ENCODE peak calls at places on chromosomes 13 and 19, in eight cellular contexts. N is CD8-positive, alpha-beta memory T cell; A is skeletal muscle cell; T is neural progenitor cell; Z is uterus; O is fibroblast of lung; P is AG04449; U is H1. K is an unnamed sample.

GRCh38 chr19:29062486-29063435 is 150.2 kb downstream of the UQCRFS1 start:
- DNase-seq in O (no peak), A (no peak), Z (no peak), T (peak), P (no peak), U (no peak), N (no peak), K (no peak)

GRCh38 chr19:21569497-21569870 is 64.1 kb downstream of the ZNF429 start:
- DNase-seq in N (no peak), A (no peak), U (no peak), T (no peak), Z (no peak), P (no peak), O (peak), K (no peak)

GRCh38 chr19:10027158-10027997 is 14.1 kb downstream of the RDH8 start:
- DNase-seq in A (peak), U (peak), O (peak), Z (peak), P (peak), T (peak), N (peak), K (peak)

GRCh38 chr19:18109731-18110671 is 12.4 kb downstream of the MAST3 start:
- DNase-seq in N (peak), O (no peak), A (no peak), T (peak), P (no peak), U (peak), Z (no peak), K (no peak)

GRCh38 chr19:4811328-4812131 is 20.0 kb downstream of the TICAM1 start:
- DNase-seq in P (no peak), U (peak), T (peak), O (peak), N (peak), Z (peak), A (no peak), K (peak)

GRCh38 chr13:36353001-36353400 is 6.8 kb upstream of the SPART start:
- DNase-seq in Z (no peak), T (no peak), U (no peak), A (no peak), P (no peak), N (no peak), O (no peak), K (peak)

GRCh38 chr19:10508707-10509106 is 5.6 kb upstream of the KEAP1 start:
- DNase-seq in Z (no peak), U (no peak), A (no peak), O (no peak), T (no peak), N (no peak), P (no peak), K (no peak)

GRCh38 chr13:58625703-58626389 is 994.3 kb downstream of the PCDH17 start:
- DNase-seq in P (no peak), N (no peak), A (no peak), O (no peak), Z (no peak), U (no peak), T (no peak), K (no peak)

GRCh38 chr19:57152921-57153320 is 7.9 kb upstream of the ZIM3 start:
- DNase-seq in A (no peak), U (no peak), N (no peak), T (no peak), O (no peak), P (no peak), Z (no peak), K (no peak)

GRCh38 chr13:33642374-33643065 is 175.4 kb upstream of the RFC3 start:
- DNase-seq in O (peak), T (peak), Z (peak), P (no peak), U (no peak), N (no peak), A (peak), K (peak)

GRCh38 chr19:39212377-39212742 is 8.3 kb upstream of the SYCN start:
- DNase-seq in P (no peak), T (peak), A (no peak), Z (no peak), U (peak), N (peak), O (peak), K (peak)

GRCh38 chr19:17794731-17795494 is at the start of gene B3GNT3:
- DNase-seq in U (peak), A (no peak), T (peak), Z (no peak), N (no peak), P (no peak), O (no peak), K (peak)

GRCh38 chr13:102586615-102587014 is 10.2 kb upstream of the TPP2 start:
- DNase-seq in O (no peak), T (no peak), N (no peak), A (no peak), P (no peak), Z (no peak), U (no peak), K (no peak)

GRCh38 chr13:33280550-33280905 is 5.0 kb downstream of the STARD13 start:
- DNase-seq in O (no peak), A (no peak), N (no peak), U (no peak), Z (no peak), T (no peak), P (no peak), K (no peak)

GRCh38 chr13:67048084-67048792 is 181.9 kb downstream of the PCDH9 start:
- DNase-seq in O (peak), U (no peak), Z (no peak), P (peak), T (peak), N (no peak), A (peak), K (peak)

GRCh38 chr19:43674630-43674982 is 4.6 kb upstream of the PLAUR start:
- DNase-seq in Z (no peak), T (no peak), N (no peak), O (peak), P (no peak), A (no peak), U (no peak), K (peak)

GRCh38 chr13:55517312-55517711 is 1623.4 kb upstream of the PRR20A start:
- DNase-seq in A (no peak), O (no peak), N (no peak), T (peak), P (no peak), Z (no peak), U (peak), K (no peak)

GRCh38 chr13:30181856-30182651 is 125.3 kb downstream of the KATNAL1 start:
- DNase-seq in T (peak), A (no peak), P (no peak), U (no peak), O (no peak), N (no peak), Z (no peak), K (no peak)

GRCh38 chr13:29362849-29363604 is 232.5 kb downstream of the SLC7A1 start:
- DNase-seq in A (peak), T (peak), O (peak), N (peak), U (peak), Z (peak), P (no peak), K (peak)

GRCh38 chr13:22210134-22210930 is 539.5 kb downstream of the FGF9 start:
- DNase-seq in Z (no peak), O (no peak), P (no peak), T (peak), A (no peak), N (no peak), U (no peak), K (no peak)
- H3K4me3 ChIP-seq in Z (no peak), O (no peak), P (no peak), T (no peak), A (no peak), N (no peak), U (no peak), K (no peak)

GRCh38 chr19:51771369-51771768 is 10.4 kb downstream of the FPR2 start:
- DNase-seq in A (no peak), P (no peak), Z (no peak), U (no peak), T (no peak), O (no peak), N (no peak), K (peak)

GRCh38 chr19:51777570-51778460 is 16.8 kb downstream of the FPR2 start:
- DNase-seq in U (peak), O (peak), P (peak), Z (peak), T (peak), N (no peak), A (peak), K (peak)

DNA sequence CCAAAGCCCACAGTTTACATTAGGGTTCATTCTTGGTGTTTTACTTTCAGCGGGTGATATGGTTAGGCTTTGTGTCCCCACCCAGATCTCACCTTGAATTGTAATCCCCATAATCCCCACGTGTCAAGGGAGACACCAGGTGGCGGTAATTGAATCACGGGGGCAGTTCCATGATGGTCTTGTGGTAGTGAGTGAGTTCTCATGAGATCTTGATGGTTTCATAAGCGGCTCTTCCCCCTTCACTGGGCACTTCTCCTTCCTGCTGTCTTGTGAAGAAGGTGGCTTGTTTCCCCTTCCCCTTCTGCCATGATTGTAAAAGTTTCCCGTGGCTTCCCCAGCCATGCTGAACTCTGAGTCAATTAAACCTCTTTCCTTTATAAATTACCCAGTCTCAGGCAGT is 12.0 kb downstream of the FPR2 start:
- DNase-seq in Z (no peak), O (no peak), T (no peak), U (no peak), P (no peak), A (no peak), N (no peak), K (no peak)
- H3K4me3 ChIP-seq in Z (no peak), O (no peak), T (no peak), U (no peak), P (no peak), A (no peak), N (no peak), K (no peak)

DNA sequence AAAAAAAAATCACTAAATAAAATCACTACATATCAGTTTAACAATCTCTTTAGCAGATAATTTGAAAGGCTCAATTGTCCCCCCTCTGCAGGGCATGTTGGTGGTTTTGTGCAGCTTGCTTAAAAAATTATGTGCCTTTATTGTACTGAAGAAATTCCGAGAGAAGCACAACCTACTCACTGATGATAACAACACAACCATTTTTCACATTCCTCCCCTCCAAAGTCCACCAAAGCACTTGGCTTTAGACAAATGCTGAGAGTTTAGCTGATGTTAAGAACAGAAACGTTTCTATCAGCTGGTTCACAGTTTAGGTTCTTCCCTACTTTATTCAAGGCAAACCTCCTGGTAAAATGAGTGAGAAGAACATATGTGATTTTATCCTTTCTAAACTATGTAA is 923 bp downstream of the DOCK9 start:
- DNase-seq in U (no peak), T (no peak), A (no peak), O (no peak), P (no peak), N (no peak), Z (no peak), K (peak)
- H3K4me3 ChIP-seq in U (no peak), T (peak), A (peak), O (no peak), P (no peak), N (no peak), Z (peak), K (peak)

DNA sequence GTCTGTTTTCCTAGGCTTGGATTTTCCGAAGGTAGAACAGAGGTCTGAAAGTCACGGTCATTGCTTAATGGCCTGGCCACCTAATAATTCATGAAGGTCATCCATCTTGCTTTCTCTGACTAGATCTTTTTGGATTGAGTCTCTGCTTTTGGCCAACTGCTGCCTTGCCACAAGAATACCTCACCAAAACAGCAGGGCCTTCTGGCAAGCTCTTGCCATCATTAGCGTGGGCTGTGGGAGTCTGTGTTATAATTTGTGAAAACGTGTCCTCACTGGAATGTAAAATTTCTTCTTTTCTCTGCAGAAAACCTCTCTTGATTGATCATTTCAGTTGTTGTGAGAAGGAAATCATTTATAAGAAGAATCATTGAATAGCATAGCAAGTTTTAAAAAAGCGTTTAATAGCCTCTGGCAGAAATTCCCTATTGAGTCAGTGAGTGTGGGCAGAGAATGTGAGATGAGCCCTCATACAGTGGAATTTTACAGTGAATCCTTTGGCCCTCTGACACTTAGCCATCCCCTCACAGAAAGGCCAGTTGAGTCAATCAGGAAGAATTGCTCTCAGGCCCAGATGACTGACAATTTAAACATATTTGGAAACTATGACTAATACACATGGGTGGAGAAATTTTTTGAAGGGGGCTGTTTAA is 43.2 kb upstream of the ERICH6B start:
- DNase-seq in P (peak), O (no peak), N (no peak), T (no peak), A (peak), Z (no peak), U (no peak), K (peak)
- H3K4me3 ChIP-seq in P (no peak), O (no peak), N (no peak), T (no peak), A (no peak), Z (no peak), U (no peak), K (no peak)

GRCh38 chr19:34131100-34131499 is 41.2 kb upstream of the LSM14A start:
- DNase-seq in Z (no peak), P (no peak), T (no peak), A (no peak), N (no peak), U (no peak), O (no peak), K (no peak)

GRCh38 chr19:34134190-34135032 is 37.9 kb upstream of the LSM14A start:
- DNase-seq in N (peak), T (peak), O (peak), P (no peak), A (peak), U (peak), Z (peak), K (peak)

GRCh38 chr19:34135033-34135370 is 37.3 kb upstream of the LSM14A start:
- DNase-seq in A (no peak), N (no peak), P (no peak), U (no peak), O (no peak), T (no peak), Z (no peak), K (no peak)

GRCh38 chr19:34136127-34136526 is 36.2 kb upstream of the LSM14A start:
- DNase-seq in P (no peak), Z (no peak), U (no peak), T (no peak), N (no peak), A (no peak), O (no peak), K (no peak)

DNA sequence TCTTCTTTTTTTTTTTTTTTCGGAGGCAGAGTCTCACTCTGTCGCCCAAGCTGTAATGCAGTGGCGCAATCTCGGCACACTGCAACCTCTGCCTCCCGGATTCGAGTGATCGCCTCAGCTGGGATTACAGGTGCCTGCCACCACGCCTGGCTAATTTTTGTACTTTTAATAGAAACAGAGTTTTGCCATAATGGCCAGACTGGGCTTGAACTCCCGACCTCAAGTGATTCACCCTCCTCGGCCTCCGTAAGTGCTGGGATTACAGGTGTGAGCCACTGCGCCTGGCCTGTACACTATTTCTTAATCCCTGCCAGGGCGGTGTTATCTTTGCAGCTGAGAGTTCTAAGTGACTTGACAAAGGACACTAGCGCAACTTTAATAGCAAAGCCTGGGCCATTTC is 36.9 kb upstream of the LSM14A start:
- DNase-seq in T (no peak), A (no peak), U (no peak), N (no peak), O (no peak), P (no peak), Z (no peak), K (no peak)
- H3K4me3 ChIP-seq in T (peak), A (no peak), U (no peak), N (no peak), O (no peak), P (no peak), Z (no peak), K (no peak)